ENCODE peak calls at places on chromosomes 1 and 21, in four cellular contexts. One of them, this sample, is unnamed.
A peak's percentile ranks its signal among the peaks of the same experiment; 100 is the strongest.

GRCh38 chr1:44723496-44724407 is 7.2 kb downstream of the RNU5D-1 start:
- DNase-seq in caudate nucleus: no peak
- DNase-seq in ovary: peak; percentile 17
- DNase-seq in substantia nigra: peak; percentile 8
- DNase-seq in this sample: no peak

GRCh38 chr1:200708769-200709168 is 29.9 kb upstream of the CAMSAP2 start:
- DNase-seq in caudate nucleus: no peak
- DNase-seq in ovary: no peak
- DNase-seq in substantia nigra: no peak
- DNase-seq in this sample: no peak

GRCh38 chr1:109167114-109167513 is 46.6 kb upstream of the SARS1 start:
- DNase-seq in caudate nucleus: no peak
- DNase-seq in ovary: no peak
- DNase-seq in substantia nigra: no peak
- DNase-seq in this sample: no peak

GRCh38 chr1:60842294-60842693 is 240.1 kb upstream of the NFIA start:
- DNase-seq in caudate nucleus: no peak
- DNase-seq in ovary: no peak
- DNase-seq in substantia nigra: no peak
- DNase-seq in this sample: no peak

GRCh38 chr1:206797534-206798383 is 25.5 kb upstream of the IL10 start:
- DNase-seq in caudate nucleus: no peak
- DNase-seq in ovary: no peak
- DNase-seq in substantia nigra: no peak
- DNase-seq in this sample: no peak

GRCh38 chr1:65065535-65066378 is 82.2 kb upstream of the AK4 start:
- DNase-seq in caudate nucleus: no peak
- DNase-seq in ovary: peak; percentile 72
- DNase-seq in substantia nigra: no peak
- DNase-seq in this sample: peak; percentile 74

GRCh38 chr1:11787251-11787803 is 18.4 kb downstream of the MTHFR start:
- DNase-seq in caudate nucleus: no peak
- DNase-seq in ovary: peak; percentile 75
- DNase-seq in substantia nigra: no peak
- DNase-seq in this sample: peak; percentile 80

GRCh38 chr1:63557365-63557987 is 34.2 kb downstream of the EFCAB7 start:
- DNase-seq in caudate nucleus: no peak
- DNase-seq in ovary: no peak
- DNase-seq in substantia nigra: no peak
- DNase-seq in this sample: no peak

GRCh38 chr1:162074548-162074947 is 5.1 kb downstream of the NOS1AP start:
- DNase-seq in caudate nucleus: no peak
- DNase-seq in ovary: no peak
- DNase-seq in substantia nigra: no peak
- DNase-seq in this sample: no peak

GRCh38 chr1:203426870-203427269 is 48.7 kb upstream of the PRELP start:
- DNase-seq in caudate nucleus: no peak
- DNase-seq in ovary: no peak
- DNase-seq in substantia nigra: no peak
- DNase-seq in this sample: no peak

GRCh38 chr1:223628233-223628632 is 37.3 kb downstream of the CAPN8 start:
- DNase-seq in caudate nucleus: no peak
- DNase-seq in ovary: peak; percentile 32
- DNase-seq in substantia nigra: peak; percentile 16
- DNase-seq in this sample: no peak

GRCh38 chr1:189431437-189431836 is 1046.2 kb downstream of the BRINP3 start:
- DNase-seq in caudate nucleus: no peak
- DNase-seq in ovary: no peak
- DNase-seq in substantia nigra: no peak
- DNase-seq in this sample: no peak

GRCh38 chr1:182913401-182913800 is 39.6 kb downstream of the SHCBP1L start:
- DNase-seq in caudate nucleus: no peak
- DNase-seq in ovary: no peak
- DNase-seq in substantia nigra: no peak
- DNase-seq in this sample: no peak

GRCh38 chr1:236021424-236022135 is 43.3 kb downstream of the NID1 start:
- DNase-seq in caudate nucleus: no peak
- DNase-seq in ovary: no peak
- DNase-seq in substantia nigra: no peak
- DNase-seq in this sample: no peak

GRCh38 chr1:20792177-20792576 is 5.1 kb upstream of the HP1BP3 start:
- DNase-seq in caudate nucleus: no peak
- DNase-seq in ovary: peak; percentile 38
- DNase-seq in substantia nigra: no peak
- DNase-seq in this sample: no peak

GRCh38 chr21:38272215-38272614 is 15.4 kb downstream of the KCNJ15 start:
- DNase-seq in caudate nucleus: no peak
- DNase-seq in ovary: no peak
- DNase-seq in substantia nigra: no peak
- DNase-seq in this sample: no peak

GRCh38 chr1:86339014-86339413 is 57.1 kb downstream of the ODF2L start:
- DNase-seq in caudate nucleus: no peak
- DNase-seq in ovary: no peak
- DNase-seq in substantia nigra: no peak
- DNase-seq in this sample: no peak

GRCh38 chr1:103145449-103145848 is 37.1 kb upstream of the COL11A1 start:
- DNase-seq in caudate nucleus: no peak
- DNase-seq in ovary: no peak
- DNase-seq in substantia nigra: no peak
- DNase-seq in this sample: no peak

GRCh38 chr1:100479620-100480338 is 58.2 kb upstream of the GPR88 start:
- DNase-seq in caudate nucleus: no peak
- DNase-seq in ovary: no peak
- DNase-seq in substantia nigra: no peak
- DNase-seq in this sample: no peak

GRCh38 chr1:107991371-107992066 is 26.5 kb upstream of the VAV3 start:
- DNase-seq in caudate nucleus: no peak
- DNase-seq in ovary: no peak
- DNase-seq in substantia nigra: no peak
- DNase-seq in this sample: no peak

GRCh38 chr21:22880573-22880972 is 1882.4 kb downstream of the NCAM2 start:
- DNase-seq in caudate nucleus: no peak
- DNase-seq in ovary: no peak
- DNase-seq in substantia nigra: no peak
- DNase-seq in this sample: no peak

GRCh38 chr1:23924601-23925000 is 11.4 kb upstream of the CNR2 start:
- DNase-seq in caudate nucleus: no peak
- DNase-seq in ovary: no peak
- DNase-seq in substantia nigra: no peak
- DNase-seq in this sample: no peak

GRCh38 chr1:54397090-54397591 is 9.1 kb downstream of the SSBP3 start:
- DNase-seq in caudate nucleus: no peak
- DNase-seq in ovary: peak; percentile 60
- DNase-seq in substantia nigra: no peak
- DNase-seq in this sample: peak; percentile 59

GRCh38 chr1:218369688-218370511 is 24.8 kb downstream of the TGFB2 start:
- DNase-seq in caudate nucleus: no peak
- DNase-seq in ovary: no peak
- DNase-seq in substantia nigra: no peak
- DNase-seq in this sample: no peak

GRCh38 chr1:1217621-1218523 is 3.9 kb upstream of the TNFRSF4 start:
- DNase-seq in caudate nucleus: no peak
- DNase-seq in ovary: no peak
- DNase-seq in substantia nigra: no peak
- DNase-seq in this sample: no peak

GRCh38 chr1:60972841-60973364 is 109.5 kb upstream of the NFIA start:
- DNase-seq in caudate nucleus: no peak
- DNase-seq in ovary: no peak
- DNase-seq in substantia nigra: no peak
- DNase-seq in this sample: no peak

GRCh38 chr1:76300556-76300955 is 226.0 kb downstream of the ST6GALNAC3 start:
- DNase-seq in caudate nucleus: no peak
- DNase-seq in ovary: no peak
- DNase-seq in substantia nigra: no peak
- DNase-seq in this sample: no peak

GRCh38 chr1:47682786-47683350 is 245.0 kb downstream of the FOXD2 start:
- DNase-seq in caudate nucleus: no peak
- DNase-seq in ovary: no peak
- DNase-seq in substantia nigra: no peak
- DNase-seq in this sample: no peak

GRCh38 chr1:33219886-33220661 is 36.2 kb upstream of the ZNF362 start:
- DNase-seq in caudate nucleus: no peak
- DNase-seq in ovary: no peak
- DNase-seq in substantia nigra: no peak
- DNase-seq in this sample: no peak

DNA sequence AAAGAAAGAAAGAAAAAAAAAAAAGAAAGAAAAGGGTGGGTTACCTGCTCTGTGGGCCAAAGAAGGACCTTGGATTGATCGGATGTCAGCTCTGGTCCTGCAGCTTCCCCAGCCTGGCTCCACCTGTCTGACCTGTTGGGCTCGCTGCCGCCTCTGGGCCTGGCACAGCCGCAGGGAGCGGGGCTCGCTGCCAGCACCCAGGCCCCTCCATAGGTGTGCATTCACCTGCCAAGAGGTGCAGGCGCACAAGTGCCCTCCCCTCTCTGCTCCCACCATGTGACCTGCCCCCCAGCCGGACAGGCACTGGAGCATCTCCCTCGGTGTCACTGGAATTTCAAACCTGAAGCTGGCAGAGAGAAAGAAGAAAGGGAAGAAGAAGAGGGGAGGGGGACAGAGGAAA is 33.1 kb upstream of the GPR157 start:
- DNase-seq in caudate nucleus: no peak
- DNase-seq in ovary: no peak
- DNase-seq in substantia nigra: no peak
- DNase-seq in this sample: no peak
- H3K27ac ChIP-seq in caudate nucleus: no peak overlapping the region
- H3K27ac ChIP-seq in ovary: no peak overlapping the region
- H3K27ac ChIP-seq in substantia nigra: no peak overlapping the region
- H3K27ac ChIP-seq in this sample: no peak overlapping the region

GRCh38 chr1:6414443-6414844 is 5.3 kb downstream of the HES2 start:
- DNase-seq in caudate nucleus: no peak
- DNase-seq in ovary: no peak
- DNase-seq in substantia nigra: no peak
- DNase-seq in this sample: no peak
- H3K27ac ChIP-seq in caudate nucleus: no peak overlapping the region
- H3K27ac ChIP-seq in ovary: no peak overlapping the region
- H3K27ac ChIP-seq in substantia nigra: no peak overlapping the region
- H3K27ac ChIP-seq in this sample: no peak overlapping the region

DNA sequence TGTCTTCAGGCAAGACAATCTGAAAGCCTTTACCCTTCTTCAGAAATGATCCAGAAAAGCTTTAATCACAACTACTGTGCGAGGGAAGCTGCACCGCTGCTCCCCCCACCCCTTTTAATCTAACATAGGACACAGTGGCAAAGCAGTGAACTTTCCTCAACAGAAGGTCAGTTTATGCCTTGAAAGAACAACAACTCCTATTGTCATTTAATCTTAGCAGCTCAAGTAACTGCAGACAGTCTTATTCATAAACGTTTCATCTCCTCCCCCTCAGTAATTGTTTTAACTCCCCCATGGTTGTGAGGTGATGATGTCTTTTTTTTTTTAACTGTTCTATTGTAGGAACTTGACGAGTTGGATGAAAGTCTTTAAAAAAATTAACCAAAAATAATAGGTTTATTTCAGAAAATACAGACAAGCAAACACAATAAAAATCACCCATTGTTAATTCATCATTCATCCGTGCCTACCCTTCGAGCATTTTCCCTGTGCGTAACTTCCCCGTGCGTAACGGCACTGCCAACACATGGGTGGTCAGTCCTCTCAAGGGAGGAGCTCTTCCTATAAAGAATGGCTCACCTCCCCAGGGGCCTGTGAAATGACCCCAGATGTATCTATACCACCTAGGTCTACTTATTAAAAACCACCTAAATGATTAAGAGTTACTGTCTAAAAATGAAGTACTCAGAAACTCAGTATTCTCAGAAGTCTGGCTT is 3.3 kb upstream of the ADAR start:
- DNase-seq in caudate nucleus: no peak
- DNase-seq in ovary: no peak
- DNase-seq in substantia nigra: peak; percentile 6
- DNase-seq in this sample: no peak
- H3K27ac ChIP-seq in caudate nucleus: peak overlapping the region; percentile 70
- H3K27ac ChIP-seq in ovary: no peak overlapping the region
- H3K27ac ChIP-seq in substantia nigra: peak overlapping the region; percentile 63
- H3K27ac ChIP-seq in this sample: no peak overlapping the region

DNA sequence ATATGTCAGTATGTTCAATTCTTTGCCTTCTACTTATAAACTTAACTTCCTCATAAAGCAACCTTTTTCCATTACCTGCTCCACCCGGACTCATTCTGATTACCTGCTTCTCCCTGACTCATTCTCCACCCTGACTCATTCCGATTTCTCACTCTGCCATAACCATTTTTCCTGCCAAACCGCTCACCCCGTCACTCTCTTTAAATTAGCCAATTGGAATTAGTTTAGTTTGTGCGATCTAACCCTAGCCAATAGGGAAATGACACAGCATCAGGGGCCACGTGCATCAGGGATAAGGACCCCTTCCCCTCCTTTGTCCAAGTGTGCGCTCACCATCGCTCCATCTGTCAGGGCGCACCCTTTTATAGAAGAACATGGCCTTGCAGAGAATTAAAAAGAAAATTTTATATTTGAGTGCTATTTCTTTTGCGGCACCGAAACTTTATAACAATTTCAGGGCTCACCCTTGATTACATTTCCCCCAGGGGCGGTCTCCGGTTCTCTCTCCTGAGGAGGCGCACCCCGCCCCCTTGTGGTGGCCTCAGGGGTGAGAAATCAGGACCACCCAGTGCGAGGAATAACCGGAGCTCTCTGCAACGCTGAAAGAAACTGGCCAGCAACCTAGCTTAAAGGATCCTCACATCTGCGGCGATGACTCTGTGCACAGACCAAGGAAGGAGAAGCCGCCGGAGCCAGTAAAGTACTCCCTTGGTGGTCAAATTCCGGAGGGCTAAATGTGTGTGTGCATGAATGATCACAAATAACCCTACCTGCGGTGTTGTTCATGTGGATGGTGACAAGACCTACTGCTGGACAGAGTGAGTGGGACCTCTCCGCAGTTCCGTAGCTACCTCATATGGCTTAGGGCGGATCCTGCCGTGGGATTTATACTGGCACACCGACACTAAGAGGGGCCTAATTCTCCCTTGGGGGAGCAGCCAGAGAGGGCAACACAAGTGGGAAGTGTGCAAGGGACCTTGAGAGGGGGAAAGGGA is 30.3 kb upstream of the CBR3 start:
- DNase-seq in caudate nucleus: peak; percentile 60
- DNase-seq in ovary: peak; percentile 43
- DNase-seq in substantia nigra: peak; percentile 75
- DNase-seq in this sample: peak; percentile 72
- H3K27ac ChIP-seq in caudate nucleus: peak overlapping the region; percentile 63
- H3K27ac ChIP-seq in ovary: no peak overlapping the region
- H3K27ac ChIP-seq in substantia nigra: peak overlapping the region; percentile 86
- H3K27ac ChIP-seq in this sample: no peak overlapping the region

GRCh38 chr1:43319288-43319687 is 18.3 kb upstream of the MPL start:
- DNase-seq in caudate nucleus: no peak
- DNase-seq in ovary: no peak
- DNase-seq in substantia nigra: no peak
- DNase-seq in this sample: no peak
- H3K27ac ChIP-seq in caudate nucleus: no peak overlapping the region
- H3K27ac ChIP-seq in ovary: no peak overlapping the region
- H3K27ac ChIP-seq in substantia nigra: peak overlapping the region; percentile 26
- H3K27ac ChIP-seq in this sample: no peak overlapping the region

This sample was measured in psoas muscle.